ENCODE peak calls at places on chromosome 4, in five cellular contexts. One of them, this sample, is unnamed.

GRCh38 chr4:20698382-20698781 is 1.9 kb upstream of the PACRGL start:
- DNase-seq in psoas muscle: no peak
- DNase-seq in astrocyte: no peak
- DNase-seq in neural progenitor cell: no peak
- DNase-seq in GM23338: no peak
- DNase-seq in this sample: no peak

GRCh38 chr4:23966720-23967119 is 76.9 kb upstream of the PPARGC1A start:
- DNase-seq in psoas muscle: no peak
- DNase-seq in GM23338: peak
- DNase-seq in neural progenitor cell: peak
- DNase-seq in astrocyte: no peak
- DNase-seq in this sample: no peak

GRCh38 chr4:117417856-117418255 is 332.5 kb upstream of the TRAM1L1 start:
- DNase-seq in neural progenitor cell: no peak
- DNase-seq in astrocyte: peak
- DNase-seq in GM23338: no peak
- DNase-seq in psoas muscle: no peak
- DNase-seq in this sample: peak

GRCh38 chr4:127708985-127709384 is 21.2 kb upstream of the SLC25A31 start:
- DNase-seq in astrocyte: peak
- DNase-seq in psoas muscle: no peak
- DNase-seq in neural progenitor cell: no peak
- DNase-seq in GM23338: peak
- DNase-seq in this sample: peak

GRCh38 chr4:16794816-16795445 is 103.5 kb downstream of the LDB2 start:
- DNase-seq in neural progenitor cell: peak
- DNase-seq in GM23338: peak
- DNase-seq in astrocyte: peak
- DNase-seq in psoas muscle: no peak
- DNase-seq in this sample: peak

GRCh38 chr4:3721627-3722026 is 44.6 kb upstream of the ADRA2C start:
- DNase-seq in neural progenitor cell: no peak
- DNase-seq in psoas muscle: no peak
- DNase-seq in astrocyte: no peak
- DNase-seq in GM23338: no peak
- DNase-seq in this sample: no peak

GRCh38 chr4:109820563-109820962 is 5.0 kb downstream of the GAR1 start:
- DNase-seq in psoas muscle: no peak
- DNase-seq in GM23338: no peak
- DNase-seq in neural progenitor cell: no peak
- DNase-seq in astrocyte: peak
- DNase-seq in this sample: no peak

GRCh38 chr4:7905461-7905915 is 34.2 kb downstream of the AFAP1 start:
- DNase-seq in astrocyte: peak
- DNase-seq in GM23338: no peak
- DNase-seq in neural progenitor cell: no peak
- DNase-seq in psoas muscle: peak
- DNase-seq in this sample: no peak

GRCh38 chr4:181952478-181952877 is 290.7 kb upstream of the TENM3 start:
- DNase-seq in astrocyte: peak
- DNase-seq in neural progenitor cell: peak
- DNase-seq in psoas muscle: no peak
- DNase-seq in GM23338: no peak
- DNase-seq in this sample: peak

GRCh38 chr4:67204441-67204840 is 340.9 kb downstream of the CENPC start:
- DNase-seq in astrocyte: peak
- DNase-seq in psoas muscle: no peak
- DNase-seq in GM23338: no peak
- DNase-seq in neural progenitor cell: no peak
- DNase-seq in this sample: no peak

GRCh38 chr4:98688416-98689290 is 30.2 kb upstream of the TSPAN5 start:
- DNase-seq in astrocyte: peak
- DNase-seq in GM23338: no peak
- DNase-seq in psoas muscle: no peak
- DNase-seq in neural progenitor cell: peak
- DNase-seq in this sample: no peak

GRCh38 chr4:37422102-37422501 is 177.6 kb downstream of the NWD2 start:
- DNase-seq in GM23338: no peak
- DNase-seq in astrocyte: no peak
- DNase-seq in neural progenitor cell: no peak
- DNase-seq in psoas muscle: no peak
- DNase-seq in this sample: no peak

GRCh38 chr4:87060957-87061356 is 126.1 kb downstream of the AFF1 start:
- DNase-seq in astrocyte: peak
- DNase-seq in psoas muscle: no peak
- DNase-seq in GM23338: no peak
- DNase-seq in neural progenitor cell: no peak
- DNase-seq in this sample: peak

GRCh38 chr4:73573794-73574528 is 46.3 kb downstream of the RASSF6 start:
- DNase-seq in psoas muscle: peak
- DNase-seq in astrocyte: peak
- DNase-seq in GM23338: peak
- DNase-seq in neural progenitor cell: peak
- DNase-seq in this sample: no peak

GRCh38 chr4:83516042-83516772 is 19.7 kb upstream of the GPAT3 start:
- DNase-seq in psoas muscle: peak
- DNase-seq in astrocyte: peak
- DNase-seq in neural progenitor cell: no peak
- DNase-seq in GM23338: no peak
- DNase-seq in this sample: peak

GRCh38 chr4:3317656-3318211 is 24.9 kb downstream of the RGS12 start:
- DNase-seq in neural progenitor cell: no peak
- DNase-seq in psoas muscle: no peak
- DNase-seq in GM23338: no peak
- DNase-seq in astrocyte: no peak
- DNase-seq in this sample: no peak

GRCh38 chr4:26152051-26152450 is 168.8 kb upstream of the RBPJ start:
- DNase-seq in GM23338: no peak
- DNase-seq in neural progenitor cell: no peak
- DNase-seq in astrocyte: no peak
- DNase-seq in psoas muscle: no peak
- DNase-seq in this sample: no peak

GRCh38 chr4:37924946-37925345 is 34.1 kb downstream of the TBC1D1 start:
- DNase-seq in neural progenitor cell: no peak
- DNase-seq in GM23338: no peak
- DNase-seq in astrocyte: no peak
- DNase-seq in psoas muscle: no peak
- DNase-seq in this sample: no peak

GRCh38 chr4:148643851-148644250 is 201.6 kb upstream of the NR3C2 start:
- DNase-seq in neural progenitor cell: no peak
- DNase-seq in psoas muscle: no peak
- DNase-seq in astrocyte: no peak
- DNase-seq in GM23338: no peak
- DNase-seq in this sample: no peak

GRCh38 chr4:155999743-156000142 is 46.1 kb upstream of the CTSO start:
- DNase-seq in astrocyte: no peak
- DNase-seq in GM23338: peak
- DNase-seq in neural progenitor cell: peak
- DNase-seq in psoas muscle: peak
- DNase-seq in this sample: no peak

GRCh38 chr4:160869899-160870298 is 1293.9 kb downstream of the FSTL5 start:
- DNase-seq in neural progenitor cell: no peak
- DNase-seq in astrocyte: no peak
- DNase-seq in GM23338: no peak
- DNase-seq in psoas muscle: no peak
- DNase-seq in this sample: no peak

GRCh38 chr4:73208376-73208775 is 50.2 kb downstream of the ANKRD17 start:
- DNase-seq in astrocyte: peak
- DNase-seq in neural progenitor cell: no peak
- DNase-seq in psoas muscle: no peak
- DNase-seq in GM23338: no peak
- DNase-seq in this sample: no peak

GRCh38 chr4:10007436-10007740 is 13.9 kb downstream of the SLC2A9 start:
- DNase-seq in astrocyte: no peak
- DNase-seq in psoas muscle: no peak
- DNase-seq in neural progenitor cell: no peak
- DNase-seq in GM23338: no peak
- DNase-seq in this sample: no peak

GRCh38 chr4:113270520-113271319 is 221.3 kb downstream of the ANK2 start:
- DNase-seq in psoas muscle: no peak
- DNase-seq in astrocyte: no peak
- DNase-seq in neural progenitor cell: no peak
- DNase-seq in GM23338: peak
- DNase-seq in this sample: no peak

GRCh38 chr4:43837171-43837570 is 611.4 kb downstream of the KCTD8 start:
- DNase-seq in GM23338: no peak
- DNase-seq in astrocyte: peak
- DNase-seq in neural progenitor cell: no peak
- DNase-seq in psoas muscle: no peak
- DNase-seq in this sample: no peak

GRCh38 chr4:55029838-55030503 is 95.4 kb downstream of the KDR start:
- DNase-seq in GM23338: peak
- DNase-seq in neural progenitor cell: peak
- DNase-seq in astrocyte: no peak
- DNase-seq in psoas muscle: no peak
- DNase-seq in this sample: no peak

GRCh38 chr4:1316537-1317168 is 27.0 kb downstream of the MAEA start:
- DNase-seq in GM23338: no peak
- DNase-seq in astrocyte: no peak
- DNase-seq in psoas muscle: peak
- DNase-seq in neural progenitor cell: no peak
- DNase-seq in this sample: no peak

GRCh38 chr4:1318046-1318375 is 28.3 kb downstream of the MAEA start:
- DNase-seq in GM23338: no peak
- DNase-seq in neural progenitor cell: no peak
- DNase-seq in astrocyte: no peak
- DNase-seq in psoas muscle: peak
- DNase-seq in this sample: no peak

GRCh38 chr4:1317177-1318045 is 27.7 kb downstream of the MAEA start:
- DNase-seq in neural progenitor cell: no peak
- DNase-seq in psoas muscle: peak
- DNase-seq in astrocyte: no peak
- DNase-seq in GM23338: no peak
- DNase-seq in this sample: no peak

GRCh38 chr4:1315306-1315705 is 25.6 kb downstream of the MAEA start:
- DNase-seq in astrocyte: no peak
- DNase-seq in neural progenitor cell: no peak
- DNase-seq in psoas muscle: peak
- DNase-seq in GM23338: no peak
- DNase-seq in this sample: no peak

GRCh38 chr4:1315838-1316536 is 26.3 kb downstream of the MAEA start:
- DNase-seq in neural progenitor cell: no peak
- DNase-seq in GM23338: no peak
- DNase-seq in psoas muscle: peak
- DNase-seq in astrocyte: no peak
- DNase-seq in this sample: no peak
- TF ChIP-seq CTCF in neural progenitor cell: no peak
- TF ChIP-seq CTCF in GM23338: no peak
- TF ChIP-seq CTCF in psoas muscle: no peak
- TF ChIP-seq CTCF in astrocyte: no peak
- TF ChIP-seq CTCF in this sample: no peak

GRCh38 chr4:169117591-169118081 is 107.6 kb upstream of the CBR4 start:
- DNase-seq in neural progenitor cell: no peak
- DNase-seq in GM23338: no peak
- DNase-seq in astrocyte: peak
- DNase-seq in psoas muscle: no peak
- DNase-seq in this sample: no peak
- H3K4me3 ChIP-seq in neural progenitor cell: no peak
- H3K4me3 ChIP-seq in GM23338: no peak
- H3K4me3 ChIP-seq in astrocyte: peak
- H3K4me3 ChIP-seq in psoas muscle: no peak
- H3K4me3 ChIP-seq in this sample: no peak

DNA sequence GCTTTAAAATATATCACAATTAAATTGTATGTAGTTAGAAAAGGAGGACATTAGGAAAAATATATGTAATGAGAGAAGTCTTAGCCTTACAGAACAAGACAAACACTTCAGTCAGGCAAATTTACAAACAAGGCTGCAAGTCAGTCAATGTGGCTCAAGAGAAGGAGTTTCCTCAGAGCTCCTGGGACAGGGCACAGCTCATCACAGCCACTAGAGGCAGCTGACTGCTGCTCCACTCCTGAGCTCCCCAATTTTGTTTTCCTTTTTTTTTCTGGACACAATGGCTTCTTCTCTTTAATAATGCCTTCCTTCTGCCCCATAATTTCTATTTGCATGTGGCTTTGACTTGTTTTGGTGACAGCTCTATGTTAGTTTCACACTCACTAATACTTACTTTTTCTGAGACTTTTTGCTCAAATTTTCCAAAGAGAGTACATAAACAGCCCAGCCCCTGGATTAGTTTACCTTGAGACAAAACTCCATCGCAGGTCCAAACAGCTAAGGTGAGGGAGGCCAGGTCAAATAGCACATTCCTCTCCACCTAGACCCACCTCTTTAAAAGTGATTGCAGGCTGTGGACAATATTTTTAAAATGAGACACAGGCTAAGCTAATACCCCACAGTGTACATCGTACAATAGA is 850.4 kb upstream of the FRG1 start:
- DNase-seq in neural progenitor cell: peak
- DNase-seq in psoas muscle: no peak
- DNase-seq in astrocyte: no peak
- DNase-seq in GM23338: peak
- DNase-seq in this sample: no peak
- TF ChIP-seq CTCF in neural progenitor cell: peak
- TF ChIP-seq CTCF in psoas muscle: peak
- TF ChIP-seq CTCF in astrocyte: peak
- TF ChIP-seq CTCF in GM23338: peak
- TF ChIP-seq CTCF in this sample: peak

GRCh38 chr4:129145222-129145730 is 49.3 kb downstream of the C4orf33 start:
- DNase-seq in psoas muscle: no peak
- DNase-seq in neural progenitor cell: no peak
- DNase-seq in GM23338: no peak
- DNase-seq in astrocyte: no peak
- DNase-seq in this sample: no peak
- H3K4me3 ChIP-seq in psoas muscle: no peak
- H3K4me3 ChIP-seq in neural progenitor cell: no peak
- H3K4me3 ChIP-seq in GM23338: no peak
- H3K4me3 ChIP-seq in astrocyte: no peak
- H3K4me3 ChIP-seq in this sample: no peak

GRCh38 chr4:92299152-92299551 is 4.6 kb upstream of the GRID2 start:
- DNase-seq in GM23338: peak
- DNase-seq in psoas muscle: no peak
- DNase-seq in neural progenitor cell: no peak
- DNase-seq in astrocyte: no peak
- DNase-seq in this sample: no peak
- TF ChIP-seq CTCF in GM23338: peak
- TF ChIP-seq CTCF in psoas muscle: no peak
- TF ChIP-seq CTCF in neural progenitor cell: peak
- TF ChIP-seq CTCF in astrocyte: peak
- TF ChIP-seq CTCF in this sample: peak

DNA sequence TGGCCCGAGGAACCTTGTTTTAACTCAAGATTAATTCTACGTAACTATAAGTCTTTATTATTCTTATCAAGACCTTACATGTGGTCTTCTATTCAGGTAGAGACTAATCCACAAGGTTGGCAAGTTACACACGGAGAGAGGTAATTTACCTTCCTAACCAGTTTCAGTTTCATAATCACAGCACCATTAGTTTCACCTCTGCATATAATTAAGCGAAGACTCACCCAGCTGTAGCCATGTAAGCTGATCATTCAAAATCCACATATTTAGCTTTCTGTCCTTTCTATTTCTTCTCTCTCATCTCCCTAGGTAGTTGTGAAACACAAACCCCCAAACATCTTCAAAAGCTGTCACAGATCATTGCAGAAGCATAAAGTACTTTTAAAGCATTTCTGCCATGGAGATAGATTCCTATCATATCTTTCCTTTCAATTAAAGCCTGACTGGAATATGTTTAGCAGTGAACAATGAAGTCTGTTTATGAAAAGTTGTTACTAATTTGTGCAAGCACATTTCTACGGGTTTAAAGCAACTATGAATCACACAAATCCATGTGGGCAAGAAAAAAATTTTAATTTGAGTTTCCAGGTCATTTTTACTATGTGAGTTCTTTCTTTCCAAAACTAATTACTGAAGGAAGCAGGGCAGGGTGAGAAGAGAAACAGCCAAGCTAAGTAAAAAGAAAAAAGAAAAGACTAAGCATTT is 78.4 kb downstream of the BTC start:
- DNase-seq in psoas muscle: no peak
- DNase-seq in neural progenitor cell: no peak
- DNase-seq in astrocyte: no peak
- DNase-seq in GM23338: no peak
- DNase-seq in this sample: peak
- H3K4me3 ChIP-seq in psoas muscle: no peak
- H3K4me3 ChIP-seq in neural progenitor cell: no peak
- H3K4me3 ChIP-seq in astrocyte: no peak
- H3K4me3 ChIP-seq in GM23338: no peak
- H3K4me3 ChIP-seq in this sample: peak

This sample was measured in epithelial cell of proximal tubule.